ENCODE peak calls at places on chromosomes 13 and 19, in five cellular contexts. S is sigmoid colon, T is lung, F is fibroblast of lung, E is A549. C is an unnamed sample. For H3K4me1, the result is how much of the 10 kb centered on the place peaks cover.

GRCh38 chr13:111152836-111153235 is 37.7 kb downstream of the ARHGEF7 start:
- DNase-seq in T (no peak), E (peak), S (no peak), F (peak), C (no peak)

GRCh38 chr19:27774337-27774736 is 1438.6 kb downstream of the UQCRFS1 start:
- DNase-seq in T (no peak), S (no peak), F (no peak), E (no peak), C (no peak)

GRCh38 chr13:44068737-44069136 is 189.0 kb downstream of the LACC1 start:
- DNase-seq in T (no peak), F (peak), E (no peak), S (no peak), C (no peak)

GRCh38 chr13:48641404-48641803 is 12.3 kb upstream of the CYSLTR2 start:
- DNase-seq in E (no peak), S (no peak), T (no peak), F (no peak), C (no peak)

GRCh38 chr19:35963514-35963913 is 27.3 kb downstream of the LRFN3 start:
- DNase-seq in F (peak), S (no peak), T (no peak), E (peak), C (no peak)

GRCh38 chr19:35118268-35119026 is 2.8 kb downstream of the FXYD3 start:
- DNase-seq in E (no peak), S (no peak), T (peak), F (no peak), C (no peak)

GRCh38 chr13:30846311-30846710 is 59.8 kb upstream of the MEDAG start:
- DNase-seq in S (no peak), F (peak), T (no peak), E (no peak), C (no peak)

GRCh38 chr13:49444517-49445395 is 682 bp downstream of the SETDB2 start:
- DNase-seq in E (no peak), T (no peak), F (peak), S (no peak), C (peak)

GRCh38 chr19:46489445-46490272 is 6.0 kb downstream of the PNMA8B start:
- DNase-seq in F (peak), S (peak), E (no peak), T (no peak), C (no peak)

GRCh38 chr13:39451301-39451700 is 151.7 kb downstream of the LHFPL6 start:
- DNase-seq in F (peak), S (no peak), T (no peak), E (no peak), C (no peak)

GRCh38 chr19:37218592-37218935 is 550 bp downstream of the ZNF383 start:
- DNase-seq in T (no peak), E (no peak), S (no peak), F (peak), C (no peak)

GRCh38 chr19:36331353-36332228 is 47.4 kb downstream of the ZFP14 start:
- DNase-seq in F (peak), T (peak), E (peak), S (peak), C (no peak)

GRCh38 chr13:113058129-113058987 is 47.2 kb upstream of the F7 start:
- DNase-seq in F (no peak), T (no peak), S (peak), E (no peak), C (no peak)

GRCh38 chr13:99725644-99726043 is 224.4 kb downstream of the TM9SF2 start:
- DNase-seq in S (no peak), F (no peak), E (no peak), T (no peak), C (no peak)

GRCh38 chr13:27919934-27920676 is at the start of gene PDX1:
- DNase-seq in S (no peak), T (peak), F (no peak), E (peak), C (no peak)

GRCh38 chr13:94415484-94415883 is 64.0 kb downstream of the DCT start:
- DNase-seq in T (no peak), F (no peak), E (no peak), S (no peak), C (no peak)

GRCh38 chr19:15280048-15280725 is 47.9 kb upstream of the EPHX3 start:
- DNase-seq in F (no peak), E (no peak), S (no peak), T (no peak), C (no peak)

GRCh38 chr13:20964904-20965303 is 62.4 kb upstream of the XPO4 start:
- DNase-seq in T (no peak), S (no peak), F (peak), E (no peak), C (no peak)

GRCh38 chr19:39497850-39498261 is 891 bp upstream of the DLL3 start:
- DNase-seq in T (no peak), E (no peak), S (no peak), F (peak), C (peak)

GRCh38 chr19:46755853-46756543 is 9.7 kb upstream of the STRN4 start:
- DNase-seq in S (peak), E (no peak), F (no peak), T (no peak), C (no peak)

GRCh38 chr19:40974633-40975037 is 16.4 kb upstream of the CYP2B6 start:
- DNase-seq in S (peak), F (peak), T (peak), E (peak), C (peak)

GRCh38 chr13:23858586-23858985 is 30.6 kb downstream of the MIPEP start:
- DNase-seq in S (no peak), F (no peak), T (no peak), E (no peak), C (no peak)

GRCh38 chr13:59607780-59608233 is 555.9 kb downstream of the DIAPH3 start:
- DNase-seq in F (no peak), S (no peak), E (no peak), T (no peak), C (no peak)

GRCh38 chr13:106373989-106374572 is 161.4 kb downstream of the EFNB2 start:
- DNase-seq in T (no peak), E (no peak), F (peak), S (peak), C (no peak)

GRCh38 chr19:5553892-5554291 is 13.9 kb downstream of the TINCR start:
- DNase-seq in F (no peak), E (no peak), S (no peak), T (no peak), C (no peak)

GRCh38 chr13:99421271-99421670 is 80.0 kb upstream of the TM9SF2 start:
- DNase-seq in T (no peak), S (no peak), E (no peak), F (no peak), C (no peak)

GRCh38 chr13:25380741-25381324 is 9.1 kb downstream of the ATP8A2 start:
- DNase-seq in E (no peak), T (no peak), F (no peak), S (no peak), C (no peak)

GRCh38 chr13:60448907-60449510 is 52.0 kb downstream of the TDRD3 start:
- DNase-seq in S (no peak), E (peak), F (peak), T (no peak), C (peak)

GRCh38 chr19:44722131-44723121 is 23.5 kb downstream of the CEACAM16 start:
- DNase-seq in T (no peak), S (no peak), F (no peak), E (no peak), C (no peak)
- H3K4me1 ChIP-seq in T (under half), S (under half), F (under half), E (half or more), C (under half)

DNA sequence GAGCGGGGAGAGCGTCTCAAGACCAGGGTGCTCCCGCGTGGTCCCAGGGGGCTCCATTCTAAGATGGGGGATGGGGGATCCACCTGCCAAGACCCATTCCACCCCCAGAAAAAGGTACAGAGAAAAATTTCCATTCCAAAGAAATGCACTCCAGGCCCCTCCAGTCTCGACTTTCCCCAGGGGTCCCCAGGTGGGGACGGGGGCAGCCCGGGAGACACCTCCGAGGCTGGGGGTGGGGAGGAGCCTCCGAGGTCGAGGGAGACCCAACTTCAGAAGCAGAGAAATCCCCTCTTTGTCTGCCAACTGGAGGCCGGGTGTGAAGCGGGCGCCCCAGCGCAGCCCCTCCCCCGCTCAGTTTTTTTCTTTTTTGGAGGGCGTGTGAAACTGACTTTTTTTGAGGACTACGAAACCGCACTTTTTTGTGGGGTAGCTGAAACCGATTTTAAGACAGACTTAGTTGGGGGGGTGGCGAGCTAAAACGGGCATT is 1.3 kb downstream of the TCF3 start:
- DNase-seq in F (peak), T (no peak), S (peak), E (no peak), C (no peak)
- H3K27ac ChIP-seq in F (peak), T (no peak), S (peak), E (peak), C (no peak)

DNA sequence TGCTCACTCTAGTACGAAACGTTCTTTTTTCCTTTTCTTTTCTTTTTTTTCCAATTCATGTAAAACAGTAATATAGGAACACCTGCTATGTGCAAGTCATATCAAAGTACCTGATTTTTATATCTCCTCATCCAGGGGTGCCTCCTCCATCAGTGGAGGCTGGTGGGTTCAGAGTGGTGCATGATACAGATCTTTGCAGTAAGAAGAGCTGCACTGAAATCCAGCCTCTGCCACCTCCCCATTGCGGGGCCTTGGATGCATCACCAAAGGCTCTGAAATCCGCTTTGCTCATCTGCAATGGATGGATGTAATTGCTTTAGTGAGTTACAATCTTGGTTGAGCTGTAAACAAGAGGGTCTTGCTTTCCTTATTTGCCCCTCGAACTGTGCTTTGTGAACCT is 38.3 kb downstream of the GPR12 start:
- DNase-seq in T (no peak), S (no peak), E (no peak), F (no peak), C (no peak)
- H3K4me1 ChIP-seq in T (under half), S (under half), E (under half), F (under half), C (under half)

DNA sequence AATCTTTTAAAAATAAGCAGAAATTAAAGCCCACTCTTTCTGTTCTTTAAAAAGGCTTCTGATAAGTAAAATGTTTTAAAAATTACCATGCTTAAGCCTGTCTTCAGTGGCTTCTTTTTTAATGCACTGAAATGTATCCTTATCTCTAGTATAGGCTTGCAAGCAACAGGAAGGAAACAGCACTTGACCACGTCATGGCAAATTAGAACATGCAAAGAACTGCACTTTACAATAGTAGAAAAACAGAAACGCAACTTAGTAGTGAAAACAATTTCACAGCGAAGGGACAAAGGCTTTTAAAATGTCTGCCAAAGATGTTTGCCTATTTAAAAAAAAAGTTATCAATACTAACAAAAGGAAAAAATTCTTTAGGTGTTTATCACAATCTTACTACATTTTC is 36.3 kb downstream of the ELF1 start:
- DNase-seq in S (no peak), F (peak), E (no peak), T (no peak), C (no peak)
- H3K27ac ChIP-seq in S (peak), F (no peak), E (no peak), T (no peak), C (no peak)

GRCh38 chr13:50911051-50911690 is 1.6 kb downstream of the RNASEH2B start:
- DNase-seq in T (no peak), F (peak), E (no peak), S (no peak), C (peak)
- H3K4me1 ChIP-seq in T (under half), F (under half), E (under half), S (under half), C (under half)

GRCh38 chr19:43739419-43739818 is 15.3 kb downstream of the SMG9 start:
- DNase-seq in E (no peak), T (no peak), F (no peak), S (no peak), C (no peak)

GRCh38 chr19:43739836-43740235 is 14.9 kb downstream of the SMG9 start:
- DNase-seq in E (no peak), S (no peak), F (no peak), T (no peak), C (no peak)

GRCh38 chr19:43741075-43741840 is 13.5 kb downstream of the SMG9 start:
- DNase-seq in T (no peak), S (no peak), E (no peak), F (no peak), C (no peak)

GRCh38 chr19:43735957-43736356 is 18.8 kb downstream of the SMG9 start:
- DNase-seq in E (no peak), T (no peak), F (peak), S (no peak), C (no peak)

DNA sequence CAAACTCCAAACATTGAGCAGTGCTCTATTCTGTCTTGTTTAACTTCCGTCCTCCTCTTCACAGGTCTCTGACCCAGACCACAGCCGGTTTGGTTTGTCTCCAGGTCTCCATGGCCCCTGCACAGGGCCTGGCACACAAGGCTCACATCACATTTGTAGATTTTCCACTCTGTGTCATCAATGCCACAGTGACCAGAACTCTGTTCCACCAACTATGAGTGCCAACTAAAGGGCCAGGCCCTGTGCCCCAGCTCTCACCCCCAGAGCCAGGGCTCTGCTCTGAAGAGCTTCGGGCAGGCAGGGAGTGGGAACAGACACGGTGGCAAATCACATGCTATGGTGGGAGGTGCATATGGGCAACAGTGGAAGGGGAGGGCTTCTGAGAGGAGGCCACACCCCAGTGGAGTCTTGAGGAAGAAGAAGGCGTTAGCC is 16.0 kb downstream of the SMG9 start:
- DNase-seq in E (no peak), S (no peak), F (peak), T (no peak), C (no peak)
- H3K27ac ChIP-seq in E (peak), S (no peak), F (no peak), T (no peak), C (no peak)

GRCh38 chr13:77022341-77022740 is 4.6 kb downstream of the FBXL3 start:
- DNase-seq in T (no peak), F (peak), E (no peak), S (no peak), C (no peak)
- H3K4me1 ChIP-seq in T (under half), F (under half), E (under half), S (under half), C (under half)